ENCODE peak calls at places on chromosome 1, in five cellular contexts. S is pancreas, I is mucosa of descending colon, V is K562, J is left ventricle myocardium inferior. Y is an unnamed sample. For H3K9me3 and H3K36me3, the result is how much of the 10 kb centered on the place peaks cover.

GRCh38 chr1:6438047-6438525 is 13.5 kb downstream of the ESPN start:
- DNase-seq in S (peak), J (peak), I (peak), V (peak), Y (peak)

GRCh38 chr1:8970870-8971337 is 25.2 kb downstream of the CA6 start:
- DNase-seq in J (no peak), I (no peak), V (no peak), S (no peak), Y (no peak)

GRCh38 chr1:56688522-56689026 is 43.5 kb downstream of the PRKAA2 start:
- DNase-seq in V (no peak), J (no peak), I (no peak), S (no peak), Y (no peak)

GRCh38 chr1:16978589-16979474 is 1.6 kb downstream of the MFAP2 start:
- DNase-seq in S (no peak), V (no peak), I (peak), J (peak), Y (no peak)

GRCh38 chr1:212242288-212242984 is 42.8 kb upstream of the PPP2R5A start:
- DNase-seq in S (no peak), J (no peak), I (no peak), V (peak), Y (no peak)

GRCh38 chr1:70318191-70318590 is 36.3 kb downstream of the ANKRD13C start:
- DNase-seq in S (no peak), J (no peak), I (no peak), V (no peak), Y (no peak)

GRCh38 chr1:145859491-145860159 is 744 bp upstream of the PIAS3 start:
- DNase-seq in J (peak), S (peak), V (peak), I (peak), Y (peak)

GRCh38 chr1:4171480-4172450 is 271.7 kb upstream of the C1orf174 start:
- DNase-seq in S (peak), V (no peak), J (peak), I (no peak), Y (no peak)

GRCh38 chr1:182119631-182120030 is 58.1 kb upstream of the ZNF648 start:
- DNase-seq in V (no peak), I (no peak), J (no peak), S (no peak), Y (no peak)

GRCh38 chr1:36964830-36965229 is 69.5 kb downstream of the GRIK3 start:
- DNase-seq in V (no peak), I (no peak), S (no peak), J (no peak), Y (no peak)

GRCh38 chr1:202193614-202194327 is at the start of gene LGR6:
- DNase-seq in V (no peak), I (peak), J (no peak), S (no peak), Y (no peak)

GRCh38 chr1:88990426-88990825 is 2.0 kb downstream of the KYAT3 start:
- DNase-seq in S (no peak), V (no peak), I (no peak), J (no peak), Y (no peak)

GRCh38 chr1:30273021-30273325 is 450.4 kb downstream of the MATN1 start:
- DNase-seq in V (no peak), S (no peak), I (no peak), J (no peak), Y (no peak)

GRCh38 chr1:36352141-36352909 is 28.9 kb upstream of the EVA1B start:
- DNase-seq in J (no peak), S (no peak), I (no peak), V (no peak), Y (no peak)

GRCh38 chr1:24955161-24955560 is 25.1 kb upstream of the RUNX3 start:
- DNase-seq in S (no peak), J (no peak), V (no peak), I (peak), Y (no peak)

GRCh38 chr1:192766009-192766625 is 42.7 kb upstream of the RGS2 start:
- DNase-seq in S (no peak), J (no peak), V (no peak), I (no peak), Y (no peak)

GRCh38 chr1:184836934-184837698 is 82.5 kb upstream of the EDEM3 start:
- DNase-seq in I (no peak), J (no peak), V (no peak), S (no peak), Y (no peak)

GRCh38 chr1:183520379-183520778 is 48.1 kb downstream of the SMG7 start:
- DNase-seq in J (no peak), I (no peak), V (no peak), S (no peak), Y (no peak)

GRCh38 chr1:8822383-8823294 is 5.2 kb upstream of the RERE start:
- DNase-seq in I (no peak), V (peak), S (no peak), J (no peak), Y (peak)

GRCh38 chr1:165849336-165850133 is 22.1 kb downstream of the UCK2 start:
- DNase-seq in S (no peak), J (no peak), V (no peak), I (no peak), Y (no peak)

GRCh38 chr1:52140633-52141512 is 1.0 kb upstream of the ZFYVE9 start:
- DNase-seq in V (no peak), I (no peak), J (no peak), S (no peak), Y (no peak)

GRCh38 chr1:220160027-220160426 is 66.1 kb downstream of the IARS2 start:
- DNase-seq in S (no peak), I (no peak), V (no peak), J (no peak), Y (no peak)

GRCh38 chr1:234230414-234230862 is 142.8 kb upstream of the COA6 start:
- DNase-seq in J (no peak), V (no peak), I (no peak), S (no peak), Y (no peak)

GRCh38 chr1:224809613-224810012 is 119.9 kb upstream of the DNAH14 start:
- DNase-seq in I (no peak), V (no peak), J (no peak), S (no peak), Y (no peak)

GRCh38 chr1:181089777-181090505 is 1.4 kb downstream of the IER5 start:
- DNase-seq in S (peak), J (peak), V (peak), I (peak), Y (peak)

GRCh38 chr1:181087400-181087901 is 1.0 kb upstream of the IER5 start:
- DNase-seq in J (no peak), S (no peak), I (no peak), V (peak), Y (no peak)

GRCh38 chr1:181089017-181089776 is 697 bp downstream of the IER5 start:
- DNase-seq in I (peak), S (peak), V (peak), J (peak), Y (no peak)

GRCh38 chr1:181086926-181087325 is 1.6 kb upstream of the IER5 start:
- DNase-seq in I (no peak), V (no peak), S (no peak), J (no peak), Y (no peak)

GRCh38 chr1:181088079-181089016 is at the start of gene IER5:
- DNase-seq in I (peak), V (peak), J (peak), S (peak), Y (peak)
- TF ChIP-seq CTCF in I (no peak), V (no peak), J (no peak), S (no peak), Y (no peak)

GRCh38 chr1:178976541-178976940 is 49.2 kb upstream of the FAM20B start:
- DNase-seq in I (no peak), S (no peak), J (no peak), V (no peak), Y (no peak)
- H3K9me3 ChIP-seq in I (under half), S (under half), J (half or more), V (under half), Y (under half)

DNA sequence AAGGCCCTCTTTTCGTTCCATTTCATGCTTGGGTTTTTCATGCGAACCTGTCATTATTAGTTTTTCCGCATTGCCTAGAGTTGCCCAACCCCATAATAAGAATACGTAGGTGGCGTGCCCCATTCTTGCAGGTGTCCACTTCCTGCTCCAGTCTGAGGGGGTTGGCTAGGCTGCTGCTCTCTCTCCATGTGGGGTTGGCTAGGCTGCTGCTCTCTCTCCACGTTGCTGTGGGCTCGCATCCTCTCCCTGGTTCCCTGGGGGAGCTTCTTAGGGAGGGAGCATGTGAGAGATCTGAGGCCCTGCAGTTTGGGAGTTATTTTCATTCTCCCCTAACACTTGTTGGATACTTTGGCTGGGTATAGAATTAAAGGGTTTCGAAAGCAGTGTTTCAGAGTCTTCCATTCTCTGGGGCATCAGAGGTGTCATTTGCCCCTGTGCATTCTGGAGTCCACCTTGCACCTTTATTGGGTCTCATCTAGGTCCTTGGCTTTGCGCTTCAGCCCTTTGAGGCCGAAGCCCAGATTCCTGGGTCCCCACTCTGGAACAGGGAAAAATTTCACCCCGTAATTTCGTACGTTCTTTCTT is 8.6 kb downstream of the C1orf35 start:
- DNase-seq in S (peak), I (no peak), J (no peak), V (no peak), Y (no peak)
- H3K36me3 ChIP-seq in S (under half), I (under half), J (under half), V (half or more), Y (under half)

GRCh38 chr1:61654067-61654466 is 70.9 kb downstream of the TM2D1 start:
- DNase-seq in I (no peak), V (no peak), S (no peak), J (no peak), Y (no peak)

GRCh38 chr1:61655453-61655852 is 69.5 kb downstream of the TM2D1 start:
- DNase-seq in J (no peak), S (no peak), V (no peak), I (no peak), Y (no peak)

GRCh38 chr1:61659061-61659460 is 65.9 kb downstream of the TM2D1 start:
- DNase-seq in I (no peak), V (peak), S (no peak), J (no peak), Y (no peak)
- TF ChIP-seq CTCF in I (no peak), V (peak), S (no peak), J (peak), Y (no peak)

GRCh38 chr1:238111521-238111920 is 220.8 kb upstream of the ZP4 start:
- DNase-seq in I (no peak), V (no peak), J (no peak), S (no peak), Y (no peak)
- H3K9me3 ChIP-seq in I (under half), V (under half), J (under half), S (under half), Y (under half)

Y was measured in right atrium auricular region.